ENCODE peak calls at places on chromosomes 11 and 22, in nine cellular contexts. One of them, this sample, is unnamed.

GRCh38 chr11:18012314-18012905 is 437 bp downstream of the SERGEF start:
- DNase-seq in hippocampal formation: peak; percentile 45
- DNase-seq in endothelial cell: no peak
- DNase-seq in left lung: peak; percentile 36
- DNase-seq in fibroblast of lung: peak; percentile 23
- DNase-seq in WTC11: no peak
- DNase-seq in naive thymus-derived CD8-positive, alpha-beta T cell: peak; percentile 41
- DNase-seq in astrocyte: peak; percentile 16
- DNase-seq in aorta: no peak
- DNase-seq in this sample: no peak

GRCh38 chr11:123186291-123186690 is 8.8 kb downstream of the CLMP start:
- DNase-seq in hippocampal formation: no peak
- DNase-seq in endothelial cell: no peak
- DNase-seq in left lung: no peak
- DNase-seq in fibroblast of lung: no peak
- DNase-seq in WTC11: no peak
- DNase-seq in naive thymus-derived CD8-positive, alpha-beta T cell: no peak
- DNase-seq in astrocyte: no peak
- DNase-seq in aorta: no peak
- DNase-seq in this sample: no peak

GRCh38 chr11:91837649-91838330 is 386.8 kb upstream of the FAT3 start:
- DNase-seq in hippocampal formation: no peak
- DNase-seq in endothelial cell: no peak
- DNase-seq in left lung: no peak
- DNase-seq in fibroblast of lung: no peak
- DNase-seq in WTC11: no peak
- DNase-seq in naive thymus-derived CD8-positive, alpha-beta T cell: no peak
- DNase-seq in astrocyte: no peak
- DNase-seq in aorta: no peak
- DNase-seq in this sample: no peak

GRCh38 chr22:45131749-45132148 is 32.0 kb upstream of the NUP50 start:
- DNase-seq in hippocampal formation: peak; percentile 2
- DNase-seq in endothelial cell: no peak
- DNase-seq in left lung: peak; percentile 73
- DNase-seq in fibroblast of lung: peak; percentile 15
- DNase-seq in WTC11: no peak
- DNase-seq in naive thymus-derived CD8-positive, alpha-beta T cell: no peak
- DNase-seq in astrocyte: no peak
- DNase-seq in aorta: no peak
- DNase-seq in this sample: no peak

GRCh38 chr22:41348964-41349484 is 32.7 kb upstream of the TEF start:
- DNase-seq in hippocampal formation: no peak
- DNase-seq in endothelial cell: no peak
- DNase-seq in left lung: no peak
- DNase-seq in fibroblast of lung: no peak
- DNase-seq in WTC11: no peak
- DNase-seq in naive thymus-derived CD8-positive, alpha-beta T cell: no peak
- DNase-seq in astrocyte: no peak
- DNase-seq in aorta: no peak
- DNase-seq in this sample: no peak

GRCh38 chr11:119417726-119418540 is 5.0 kb downstream of the THY1 start:
- DNase-seq in hippocampal formation: no peak
- DNase-seq in endothelial cell: peak; percentile 39
- DNase-seq in left lung: no peak
- DNase-seq in fibroblast of lung: peak; percentile 68
- DNase-seq in WTC11: no peak
- DNase-seq in naive thymus-derived CD8-positive, alpha-beta T cell: no peak
- DNase-seq in astrocyte: peak; percentile 98
- DNase-seq in aorta: no peak
- DNase-seq in this sample: no peak

GRCh38 chr11:35239476-35240075 is 100.6 kb downstream of the CD44 start:
- DNase-seq in hippocampal formation: no peak
- DNase-seq in endothelial cell: no peak
- DNase-seq in left lung: no peak
- DNase-seq in fibroblast of lung: no peak
- DNase-seq in WTC11: no peak
- DNase-seq in naive thymus-derived CD8-positive, alpha-beta T cell: no peak
- DNase-seq in astrocyte: no peak
- DNase-seq in aorta: no peak
- DNase-seq in this sample: no peak

GRCh38 chr11:12717851-12718291 is 43.6 kb downstream of the TEAD1 start:
- DNase-seq in hippocampal formation: no peak
- DNase-seq in endothelial cell: no peak
- DNase-seq in left lung: no peak
- DNase-seq in fibroblast of lung: no peak
- DNase-seq in WTC11: no peak
- DNase-seq in naive thymus-derived CD8-positive, alpha-beta T cell: peak; percentile 75
- DNase-seq in astrocyte: peak; percentile 47
- DNase-seq in aorta: no peak
- DNase-seq in this sample: peak; percentile 52

GRCh38 chr22:37233751-37234631 is 10.1 kb downstream of the RAC2 start:
- DNase-seq in hippocampal formation: no peak
- DNase-seq in endothelial cell: no peak
- DNase-seq in left lung: peak; percentile 32
- DNase-seq in fibroblast of lung: no peak
- DNase-seq in WTC11: no peak
- DNase-seq in naive thymus-derived CD8-positive, alpha-beta T cell: no peak
- DNase-seq in astrocyte: no peak
- DNase-seq in aorta: peak; percentile 64
- DNase-seq in this sample: no peak

GRCh38 chr11:852762-853161 is 10.1 kb downstream of the TSPAN4 start:
- DNase-seq in hippocampal formation: no peak
- DNase-seq in endothelial cell: no peak
- DNase-seq in left lung: no peak
- DNase-seq in fibroblast of lung: no peak
- DNase-seq in WTC11: no peak
- DNase-seq in naive thymus-derived CD8-positive, alpha-beta T cell: no peak
- DNase-seq in astrocyte: no peak
- DNase-seq in aorta: no peak
- DNase-seq in this sample: no peak

This sample was measured in activated T-helper 2 cell treated with anti-CD3 and anti-CD28 coated beads, Interferon-gamma antibody, Interleukin-2, Interleukin-4, amounts not matched to agents 10 μg/mL and 5 μg/mL and 100 μg/mL, durations not matched to agents 14 hours and 24 hours and 36 hours.